ENCODE peak calls at places on chromosomes 2 and 18, in eight cellular contexts. F, J, A, S, R, B, V and H are unnamed samples. For H3K9me3, H3K4me1 and H3K36me3, the result is how much of the 10 kb centered on the place peaks cover.

GRCh38 chr2:99949530-99949929 is 192.9 kb downstream of the AFF3 start:
- DNase-seq in R (no peak), V (no peak), F (no peak), S (no peak), B (no peak), A (no peak), J (no peak), H (no peak)

GRCh38 chr2:220188031-220188430 is 560.6 kb downstream of the SLC4A3 start:
- DNase-seq in B (no peak), A (no peak), V (peak), R (no peak), J (no peak), S (peak), F (no peak), H (peak)

GRCh38 chr2:224085811-224086210 is 46.7 kb upstream of the SERPINE2 start:
- DNase-seq in A (no peak), J (no peak), F (no peak), B (no peak), S (no peak), R (no peak), V (no peak), H (no peak)

GRCh38 chr2:180159921-180160320 is 152.8 kb upstream of the CWC22 start:
- DNase-seq in V (no peak), B (no peak), R (no peak), A (no peak), F (no peak), S (no peak), J (no peak), H (no peak)

GRCh38 chr18:77086656-77087390 is 45.8 kb downstream of the MBP start:
- DNase-seq in A (no peak), B (no peak), J (peak), S (no peak), R (no peak), V (no peak), F (no peak), H (no peak)

GRCh38 chr2:219245899-219246230 is 586 bp downstream of the STK16 start:
- DNase-seq in V (no peak), F (no peak), R (no peak), B (no peak), S (no peak), A (no peak), J (no peak), H (no peak)

GRCh38 chr2:6946722-6947121 is 29.5 kb downstream of the RNF144A start:
- DNase-seq in R (no peak), B (no peak), F (no peak), A (no peak), J (no peak), S (peak), V (peak), H (peak)

GRCh38 chr2:96802281-96802595 is 13.8 kb upstream of the CNNM3 start:
- DNase-seq in F (no peak), B (no peak), V (no peak), S (no peak), R (peak), A (no peak), J (no peak), H (no peak)

GRCh38 chr18:35051978-35052377 is 10.8 kb downstream of the MAPRE2 start:
- DNase-seq in V (no peak), S (no peak), A (no peak), B (no peak), R (no peak), F (no peak), J (no peak), H (no peak)

GRCh38 chr18:79068299-79068945 is 772 bp upstream of the ATP9B start:
- DNase-seq in A (no peak), F (no peak), J (no peak), R (no peak), V (no peak), S (no peak), B (no peak), H (peak)

GRCh38 chr18:24761765-24762164 is 301.3 kb downstream of the HRH4 start:
- DNase-seq in A (no peak), R (no peak), J (no peak), S (no peak), B (no peak), V (no peak), F (no peak), H (no peak)

GRCh38 chr18:61085751-61086150 is 247.5 kb upstream of the CDH20 start:
- DNase-seq in V (no peak), J (no peak), F (no peak), B (no peak), S (no peak), A (no peak), R (no peak), H (no peak)

GRCh38 chr2:147945660-147946059 is 74.9 kb downstream of the ORC4 start:
- DNase-seq in A (peak), J (no peak), F (no peak), R (no peak), V (peak), B (no peak), S (no peak), H (peak)

GRCh38 chr2:105990624-105991023 is 203.5 kb downstream of the UXS1 start:
- DNase-seq in F (no peak), V (no peak), R (no peak), S (no peak), B (no peak), A (no peak), J (no peak), H (no peak)
- H3K9me3 ChIP-seq in F (under half), V (under half), R (under half), S (under half), B (under half), A (under half), J (under half), H (half or more)

DNA sequence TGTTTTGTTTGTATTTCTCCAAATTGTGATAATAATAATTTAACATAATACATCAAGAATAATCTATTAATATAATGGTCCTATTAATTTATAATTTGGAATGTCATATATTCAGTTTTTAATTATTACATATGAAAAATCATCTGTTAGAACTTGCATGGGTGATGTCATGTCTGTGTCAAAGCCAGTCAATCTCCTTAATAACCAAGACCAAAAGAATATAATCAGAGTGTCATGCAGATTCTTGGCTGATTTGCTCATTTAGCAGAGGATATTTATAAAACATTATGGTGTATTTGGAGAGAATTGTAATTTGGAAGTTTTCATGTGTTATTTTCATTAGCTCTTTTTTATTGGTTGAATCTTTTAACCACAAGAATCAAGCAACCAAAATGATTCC is 96.4 kb downstream of the PIK3C3 start:
- DNase-seq in F (no peak), R (no peak), S (no peak), V (no peak), J (no peak), B (no peak), A (no peak), H (no peak)
- H3K4me1 ChIP-seq in F (under half), R (under half), S (under half), V (under half), J (under half), B (under half), A (under half), H (under half)

DNA sequence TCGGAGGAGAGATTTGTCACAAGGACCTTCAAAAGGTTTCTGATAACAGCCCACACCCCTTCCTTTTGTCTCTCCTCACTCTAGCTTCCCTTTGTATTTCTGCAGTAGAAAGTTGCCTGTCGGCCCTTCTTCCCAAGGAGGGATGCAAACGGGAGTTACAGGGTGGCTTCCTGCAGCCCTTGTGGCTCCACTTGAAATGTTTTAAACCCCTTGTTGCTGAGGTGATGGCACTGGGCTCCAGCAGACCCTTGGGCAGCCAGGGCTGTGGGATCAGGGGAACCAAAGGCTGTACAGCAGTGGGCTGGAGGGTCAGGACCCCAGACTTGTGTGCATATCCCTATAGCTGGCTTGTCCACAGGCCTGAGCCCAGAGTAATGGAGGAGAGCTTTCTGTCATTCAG is 62.1 kb downstream of the COA5 start:
- DNase-seq in F (no peak), J (no peak), B (no peak), S (no peak), A (no peak), R (no peak), V (no peak), H (no peak)
- H3K36me3 ChIP-seq in F (under half), J (under half), B (under half), S (under half), A (under half), R (under half), V (under half), H (under half)

DNA sequence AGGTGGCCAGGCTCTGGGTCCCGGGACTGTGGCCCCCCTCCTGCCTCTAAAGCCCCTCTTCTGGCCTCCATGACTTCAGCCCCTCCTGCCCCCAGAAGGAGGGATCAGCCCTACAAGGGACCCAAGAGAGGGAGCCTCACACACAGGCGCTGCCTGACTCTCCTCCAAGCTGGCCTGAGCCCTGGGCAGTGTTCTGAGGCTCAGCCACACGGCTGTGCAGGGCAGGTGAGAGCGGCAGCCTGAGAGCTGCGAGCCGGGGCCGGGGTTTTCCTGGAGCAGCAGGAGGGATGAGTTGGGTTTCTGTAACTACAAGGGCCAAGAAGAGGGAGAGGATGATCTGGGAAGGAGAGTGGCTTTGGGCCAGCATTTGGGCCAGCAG is 70.1 kb downstream of the HPCAL1 start:
- DNase-seq in A (no peak), F (peak), V (no peak), S (no peak), R (no peak), J (no peak), B (no peak), H (no peak)
- H3K9me3 ChIP-seq in A (under half), F (under half), V (under half), S (under half), R (under half), J (under half), B (under half), H (under half)

GRCh38 chr2:20439193-20439475 is 7.7 kb upstream of the RHOB start:
- DNase-seq in R (no peak), B (no peak), A (no peak), F (no peak), J (peak), S (peak), V (peak), H (peak)

GRCh38 chr2:20439503-20439902 is 7.4 kb upstream of the RHOB start:
- DNase-seq in V (no peak), F (no peak), J (no peak), B (peak), R (no peak), S (no peak), A (no peak), H (no peak)

GRCh38 chr2:20436716-20437470 is 10.0 kb upstream of the RHOB start:
- DNase-seq in J (no peak), A (no peak), B (no peak), R (no peak), V (no peak), F (no peak), S (no peak), H (no peak)

GRCh38 chr2:20438334-20439192 is 8.3 kb upstream of the RHOB start:
- DNase-seq in F (no peak), A (no peak), B (no peak), J (no peak), S (peak), R (no peak), V (peak), H (peak)

DNA sequence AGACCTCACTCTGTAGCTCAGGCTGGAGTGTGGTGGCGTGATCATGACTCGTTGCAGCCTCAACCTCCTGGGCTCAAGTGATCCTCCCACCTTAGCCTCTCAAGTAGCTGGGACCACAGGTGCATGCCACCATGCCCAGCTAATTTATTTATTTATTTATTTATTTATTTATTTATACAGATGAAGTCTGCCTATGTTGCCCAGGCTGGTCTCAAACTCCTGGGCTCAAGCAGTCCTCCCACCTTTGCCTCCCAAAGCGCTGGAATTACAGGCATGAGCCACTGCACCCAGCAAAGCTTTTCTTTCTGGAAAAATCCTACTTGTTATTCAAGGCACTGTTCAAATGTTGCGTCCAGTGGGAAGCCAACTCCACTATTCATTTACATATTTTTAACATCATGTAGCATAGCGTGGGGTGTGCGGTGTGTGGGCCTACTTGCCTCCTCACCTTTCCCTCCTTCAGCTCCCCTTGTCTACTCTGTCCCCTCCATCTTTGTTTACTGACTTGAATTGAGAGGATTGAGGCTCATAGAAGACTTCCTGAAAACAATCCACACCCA is 6.8 kb upstream of the RHOB start:
- DNase-seq in S (no peak), R (no peak), J (no peak), F (no peak), V (no peak), B (no peak), A (no peak), H (no peak)
- H3K4me1 ChIP-seq in S (under half), R (under half), J (under half), F (under half), V (under half), B (under half), A (under half), H (under half)

GRCh38 chr2:178715366-178715765 is 91.9 kb downstream of the TTN start:
- DNase-seq in R (no peak), A (no peak), V (no peak), S (no peak), F (no peak), J (no peak), B (no peak), H (no peak)
- H3K36me3 ChIP-seq in R (under half), A (half or more), V (under half), S (under half), F (under half), J (under half), B (half or more), H (under half)